ENCODE peak calls at places on chromosomes 13 and 19, in six cellular contexts. T is thyroid gland; A is AG04450; N is CD8-positive, alpha-beta T cell; Z is upper lobe of right lung; K is ovary. S is an unnamed sample.

GRCh38 chr13:47178090-47178950 is 281.5 kb upstream of the HTR2A start:
- DNase-seq in T (no peak), A (no peak), N (no peak), Z (no peak), K (no peak), S (no peak)

GRCh38 chr13:112859817-112860190 is 109.2 kb upstream of the MCF2L start:
- DNase-seq in T (peak; percentile 82), A (peak; percentile 46), N (no peak), Z (no peak), K (no peak), S (peak; percentile 49)

GRCh38 chr19:39070888-39071287 is 13.3 kb upstream of the ACP7 start:
- DNase-seq in T (no peak), A (no peak), N (no peak), Z (no peak), K (no peak), S (peak; percentile 78)

GRCh38 chr19:7927605-7928333 is 1.8 kb upstream of the CTXN1 start:
- DNase-seq in T (no peak), A (no peak), N (no peak), Z (no peak), K (peak; percentile 48), S (peak; percentile 76)

GRCh38 chr19:8310342-8311055 is 2.3 kb upstream of the CD320 start:
- DNase-seq in T (no peak), A (no peak), N (no peak), Z (no peak), K (peak; percentile 10), S (no peak)

GRCh38 chr13:94800423-94800822 is 88.1 kb upstream of the SOX21 start:
- DNase-seq in T (no peak), A (no peak), N (no peak), Z (no peak), K (no peak), S (no peak)

GRCh38 chr19:5308471-5309437 is 31.9 kb downstream of the PTPRS start:
- DNase-seq in T (peak; percentile 45), A (peak; percentile 86), N (no peak), Z (peak; percentile 78), K (peak; percentile 82), S (peak; percentile 97)

GRCh38 chr13:54484166-54484565 is 1455.6 kb downstream of the OLFM4 start:
- DNase-seq in T (no peak), A (no peak), N (no peak), Z (no peak), K (no peak), S (no peak)

GRCh38 chr13:25473864-25474263 is 102.1 kb downstream of the ATP8A2 start:
- DNase-seq in T (no peak), A (no peak), N (no peak), Z (no peak), K (no peak), S (peak; percentile 56)

DNA sequence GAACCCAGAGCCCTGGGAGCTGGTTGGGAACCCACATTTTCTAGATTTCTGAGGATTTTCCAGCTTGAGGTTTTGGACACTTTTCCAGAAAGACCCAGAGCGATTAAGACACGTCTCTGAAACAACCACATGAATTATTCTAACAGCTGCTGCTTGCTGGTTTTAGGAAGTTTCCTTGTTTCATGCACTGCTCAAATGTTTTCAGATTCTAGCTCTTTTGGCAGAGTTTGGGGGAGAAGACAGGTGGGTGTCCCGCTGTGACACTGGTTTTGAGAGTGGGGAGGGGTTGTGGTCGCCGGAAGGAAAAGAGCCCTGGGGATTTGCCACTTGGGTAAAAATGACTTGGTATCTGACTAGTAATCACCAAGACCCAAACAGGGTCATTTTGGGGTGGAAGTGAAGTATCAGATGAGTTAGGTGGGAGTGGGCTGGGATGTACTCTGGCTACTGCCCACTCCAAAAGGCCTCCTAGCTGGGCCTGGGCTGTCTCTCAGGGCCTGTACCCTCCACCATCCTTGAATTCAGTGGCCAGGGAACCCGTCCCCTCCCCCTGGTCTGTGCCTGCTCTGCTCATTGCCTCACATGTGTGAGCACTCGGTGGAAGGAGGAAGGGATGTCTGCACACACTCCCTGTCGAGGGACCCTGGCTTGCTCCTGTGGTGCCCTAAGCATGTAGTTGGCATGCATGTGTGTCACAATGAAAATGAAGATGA is 13.2 kb downstream of the GATAD2A start:
- DNase-seq in T (no peak), A (no peak), N (no peak), Z (no peak), K (no peak), S (no peak)
- H3K27ac ChIP-seq in T (no peak overlapping the region), A (no peak overlapping the region), N (no peak overlapping the region), Z (no peak overlapping the region), K (no peak overlapping the region), S (peak overlapping the region; percentile 43)

GRCh38 chr19:46488551-46488950 is 7.1 kb downstream of the PNMA8B start:
- DNase-seq in T (no peak), A (no peak), N (no peak), Z (no peak), K (no peak), S (peak; percentile 85)

GRCh38 chr19:46490774-46491173 is 4.9 kb downstream of the PNMA8B start:
- DNase-seq in T (no peak), A (no peak), N (no peak), Z (no peak), K (no peak), S (no peak)

GRCh38 chr19:46487802-46488445 is 7.7 kb downstream of the PNMA8B start:
- DNase-seq in T (peak; percentile 73), A (no peak), N (peak; percentile 84), Z (peak; percentile 87), K (peak; percentile 87), S (peak; percentile 98)

GRCh38 chr19:46487178-46487801 is 8.4 kb downstream of the PNMA8B start:
- DNase-seq in T (no peak), A (no peak), N (no peak), Z (no peak), K (peak; percentile 37), S (peak; percentile 79)

GRCh38 chr19:46489445-46490272 is 6.0 kb downstream of the PNMA8B start:
- DNase-seq in T (no peak), A (no peak), N (no peak), Z (peak; percentile 80), K (peak; percentile 71), S (peak; percentile 97)
- TF ChIP-seq CTCF in T (peak; percentile 29), A (peak; percentile 37), N (no peak), Z (peak; percentile 39), K (no peak), S (peak; percentile 26)

DNA sequence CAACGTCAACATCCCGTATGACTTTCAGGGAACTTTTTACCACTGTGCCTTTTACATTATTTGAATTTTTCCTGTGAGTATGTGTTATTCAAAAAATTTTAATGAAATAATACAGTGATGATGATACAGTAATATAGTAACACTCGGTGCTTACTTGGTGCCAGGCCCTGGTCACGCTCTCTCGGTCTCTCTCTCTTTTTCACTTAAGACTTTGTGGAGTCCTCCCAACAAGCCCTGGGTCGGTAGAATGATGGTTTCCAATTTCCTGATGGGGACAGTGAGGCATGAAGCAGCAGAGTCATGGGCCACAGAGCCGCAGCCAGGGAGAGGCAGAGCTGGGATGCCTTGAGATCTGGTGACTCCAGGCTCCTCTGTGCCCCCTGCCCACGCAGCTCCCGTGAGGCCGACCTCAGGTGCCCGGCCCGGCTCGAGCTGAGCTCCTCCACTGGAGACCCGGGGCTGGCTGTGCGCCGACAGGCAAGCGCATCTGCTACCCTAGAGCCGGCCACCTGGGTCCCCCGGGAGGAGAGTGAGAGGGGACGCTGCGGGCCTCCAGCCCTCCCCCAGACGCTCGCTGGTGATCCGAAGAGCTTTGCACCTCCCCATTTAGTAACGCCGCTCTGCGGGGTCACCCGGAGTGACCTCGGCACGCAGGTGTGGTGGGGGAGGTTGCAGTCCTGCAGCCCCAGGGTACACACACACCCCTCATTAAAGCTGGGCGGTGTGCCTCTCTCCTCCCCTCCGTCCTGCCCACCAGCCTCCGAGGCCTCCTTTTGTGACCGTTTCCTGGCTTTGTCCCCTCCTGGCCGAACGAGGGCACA is 4.4 kb upstream of the SBK3 start:
- DNase-seq in T (peak; percentile 48), A (peak; percentile 62), N (no peak), Z (no peak), K (no peak), S (peak; percentile 97)
- H3K27ac ChIP-seq in T (peak overlapping the region; percentile 70), A (peak overlapping the region; percentile 100), N (no peak overlapping the region), Z (no peak overlapping the region), K (no peak overlapping the region), S (peak overlapping the region; percentile 87)

GRCh38 chr19:18802354-18802753 is 11.2 kb upstream of the COMP start:
- DNase-seq in T (no peak), A (no peak), N (no peak), Z (no peak), K (no peak), S (peak; percentile 73)

GRCh38 chr19:18804643-18805042 is 13.5 kb upstream of the COMP start:
- DNase-seq in T (no peak), A (no peak), N (no peak), Z (no peak), K (no peak), S (no peak)

GRCh38 chr19:18800636-18801035 is 9.5 kb upstream of the COMP start:
- DNase-seq in T (no peak), A (no peak), N (no peak), Z (no peak), K (no peak), S (peak; percentile 79)

GRCh38 chr19:18803550-18804138 is 12.5 kb upstream of the COMP start:
- DNase-seq in T (no peak), A (no peak), N (no peak), Z (no peak), K (no peak), S (peak; percentile 44)

DNA sequence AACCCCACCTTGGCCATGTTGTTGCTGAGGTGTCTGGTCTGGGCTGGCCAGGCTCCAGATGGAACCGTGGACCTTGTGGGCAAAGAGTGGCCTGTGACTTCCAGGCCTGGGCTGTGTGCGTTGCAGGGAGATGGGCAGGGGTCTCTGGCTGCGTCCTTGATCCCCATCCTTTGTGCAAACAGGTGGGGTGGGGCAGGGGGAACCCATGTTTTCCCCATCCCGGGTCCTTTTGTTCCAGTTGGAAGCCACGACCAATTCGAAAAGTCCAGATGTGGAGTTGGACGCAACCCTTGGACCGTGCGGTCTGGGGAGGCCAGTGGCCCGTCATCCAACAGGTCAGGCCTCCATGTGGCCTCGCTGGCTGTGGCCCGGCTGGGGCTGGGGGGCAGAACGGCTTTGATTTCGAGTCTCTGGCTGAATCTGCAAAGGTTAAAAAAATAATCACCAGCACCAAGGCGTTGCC is 13.1 kb upstream of the COMP start:
- DNase-seq in T (no peak), A (no peak), N (no peak), Z (no peak), K (no peak), S (peak; percentile 41)
- TF ChIP-seq CTCF in T (no peak), A (no peak), N (no peak), Z (no peak), K (no peak), S (no peak)

GRCh38 chr19:48169585-48169973 is 565 bp downstream of the LIG1 start:
- DNase-seq in T (peak; percentile 66), A (peak; percentile 29), N (peak; percentile 97), Z (peak; percentile 94), K (peak; percentile 73), S (peak; percentile 93)
- H3K27ac ChIP-seq in T (peak overlapping the region; percentile 89), A (no peak overlapping the region), N (peak overlapping the region; percentile 82), Z (peak overlapping the region; percentile 90), K (peak overlapping the region; percentile 96), S (peak overlapping the region; percentile 75)

GRCh38 chr13:100594731-100595130 is 6.1 kb upstream of the GGACT start:
- DNase-seq in T (no peak), A (no peak), N (no peak), Z (no peak), K (no peak), S (no peak)
- TF ChIP-seq CTCF in T (no peak), A (peak; percentile 12), N (no peak), Z (peak; percentile 22), K (no peak), S (peak; percentile 13)

S was measured in osteoblast.